ENCODE peak calls at places on chromosome 9, in four cellular contexts. P, Z, N and C are unnamed samples. For H3K36me3 and H3K9me3, the result is how much of the 10 kb centered on the place peaks cover.

GRCh38 chr9:121645853-121646807 is 5.3 kb upstream of the DAB2IP start:
- DNase-seq in P (no peak), Z (no peak), N (no peak), C (no peak)

GRCh38 chr9:91978739-91979414 is 28.8 kb upstream of the ROR2 start:
- DNase-seq in P (peak), Z (no peak), N (no peak), C (peak)

GRCh38 chr9:116550728-116551436 is 136.2 kb upstream of the TRIM32 start:
- DNase-seq in P (peak), Z (no peak), N (no peak), C (peak)

GRCh38 chr9:69572611-69573010 is 99.6 kb downstream of the APBA1 start:
- DNase-seq in P (no peak), Z (no peak), N (no peak), C (no peak)

GRCh38 chr9:135415586-135415985 is 64.0 kb upstream of the PPP1R26 start:
- DNase-seq in P (no peak), Z (no peak), N (no peak), C (no peak)

GRCh38 chr9:120970249-120970648 is 43.7 kb upstream of the TRAF1 start:
- DNase-seq in P (peak), Z (no peak), N (no peak), C (no peak)

GRCh38 chr9:37953204-37953774 is 49.4 kb upstream of the SLC25A51 start:
- DNase-seq in P (no peak), Z (no peak), N (no peak), C (no peak)

GRCh38 chr9:99948896-99949295 is 42.4 kb downstream of the STX17 start:
- DNase-seq in P (no peak), Z (peak), N (no peak), C (peak)

GRCh38 chr9:34072868-34073590 is 24.3 kb upstream of the UBAP2 start:
- DNase-seq in P (peak), Z (peak), N (peak), C (peak)

GRCh38 chr9:101333923-101334702 is 50.7 kb downstream of the BAAT start:
- DNase-seq in P (no peak), Z (no peak), N (no peak), C (no peak)

GRCh38 chr9:121169094-121169601 is 32.5 kb downstream of the RAB14 start:
- DNase-seq in P (no peak), Z (no peak), N (no peak), C (peak)

GRCh38 chr9:127930298-127931091 is at the start of gene PIP5KL1:
- DNase-seq in P (peak), Z (peak), N (peak), C (peak)

GRCh38 chr9:69801994-69802393 is 18.6 kb upstream of the CFAP95 start:
- DNase-seq in P (peak), Z (no peak), N (no peak), C (no peak)

GRCh38 chr9:86723351-86723750 is 224.0 kb downstream of the GAS1 start:
- DNase-seq in P (no peak), Z (no peak), N (no peak), C (no peak)

GRCh38 chr9:128203024-128203841 is at the start of gene DNM1:
- DNase-seq in P (peak), Z (peak), N (peak), C (peak)

GRCh38 chr9:72349240-72349639 is 15.8 kb downstream of the ZFAND5 start:
- DNase-seq in P (no peak), Z (no peak), N (no peak), C (no peak)

GRCh38 chr9:125752070-125752628 is 5.0 kb downstream of the PBX3 start:
- DNase-seq in P (no peak), Z (no peak), N (no peak), C (no peak)

GRCh38 chr9:104863180-104863883 is 64.6 kb downstream of the ABCA1 start:
- DNase-seq in P (peak), Z (peak), N (no peak), C (peak)

DNA sequence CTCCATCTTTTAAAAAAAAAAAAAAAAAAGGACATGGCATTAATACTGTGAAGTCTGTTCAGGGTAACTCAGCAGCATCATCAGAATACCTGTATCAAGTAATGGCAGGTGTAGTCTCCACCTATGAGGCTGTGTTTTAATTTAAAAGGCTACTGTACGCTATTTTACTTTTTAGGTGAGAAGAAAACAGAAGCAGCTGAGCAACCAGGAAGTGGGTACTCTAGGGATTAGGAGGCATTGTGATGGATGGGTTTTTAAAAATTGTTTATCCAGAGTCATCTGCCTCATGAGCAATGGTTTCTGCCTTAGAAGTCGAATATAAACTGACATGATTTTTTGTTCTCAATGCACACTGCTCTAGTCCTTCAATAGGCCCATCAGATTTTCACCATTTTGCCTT is 42.7 kb downstream of the PSIP1 start:
- DNase-seq in P (peak), Z (no peak), N (no peak), C (no peak)
- H3K36me3 ChIP-seq in P (under half), Z (under half), N (half or more), C (half or more)

GRCh38 chr9:12817702-12818101 is 42.9 kb downstream of the LURAP1L start:
- DNase-seq in P (peak), Z (peak), N (peak), C (peak)
- H3K9me3 ChIP-seq in P (under half), Z (under half), N (under half), C (under half)

DNA sequence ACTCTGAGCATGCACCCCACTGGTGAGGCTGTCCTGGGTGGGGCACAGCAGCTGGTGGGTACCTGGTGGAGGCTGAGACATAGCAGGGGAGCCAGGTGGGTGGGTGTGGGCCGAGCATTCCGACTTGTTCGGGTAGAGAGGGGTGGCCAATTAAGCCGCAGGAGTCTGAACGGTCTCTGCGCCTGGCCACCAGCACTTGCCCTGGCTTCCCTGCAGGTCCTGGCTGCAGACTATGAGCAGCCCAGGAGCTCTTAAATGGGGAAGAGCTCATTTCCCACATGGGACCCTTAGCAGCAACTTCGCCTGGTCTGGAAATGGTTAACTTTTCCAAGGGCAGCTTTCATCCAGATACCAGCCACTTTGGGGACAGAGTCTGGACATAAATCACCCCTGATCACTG is 37.7 kb downstream of the PRRX2 start:
- DNase-seq in P (no peak), Z (no peak), N (no peak), C (no peak)
- H3K4me3 ChIP-seq in P (no peak), Z (no peak), N (no peak), C (no peak)

GRCh38 chr9:95104088-95104960 is 213.2 kb downstream of the FANCC start:
- DNase-seq in P (no peak), Z (no peak), N (no peak), C (no peak)
- H3K36me3 ChIP-seq in P (under half), Z (under half), N (half or more), C (under half)